ENCODE peak calls at places on chromosomes 16 and 17, in eight cellular contexts. U is esophagus squamous epithelium, E is tibial nerve, A is transverse colon, W is ovary, F is right lobe of liver, Z is A549, R is gastrocnemius medialis. S is an unnamed sample. For H3K4me1, the result is how much of the 10 kb centered on the place peaks cover.

GRCh38 chr17:75994802-75995350 is 5.8 kb upstream of the CDK3 start:
- DNase-seq in U (no peak), E (no peak), A (no peak), W (peak), F (no peak), Z (no peak), R (no peak), S (no peak)

GRCh38 chr17:81285179-81285878 is 9.8 kb downstream of the SLC38A10 start:
- DNase-seq in U (no peak), E (peak), A (peak), W (no peak), F (peak), Z (no peak), R (peak), S (peak)

GRCh38 chr17:62592305-62593099 is 35.0 kb upstream of the MRC2 start:
- DNase-seq in U (no peak), E (no peak), A (no peak), W (no peak), F (no peak), Z (no peak), R (no peak), S (no peak)

GRCh38 chr17:38897671-38898290 is 27.6 kb upstream of the LASP1NB start:
- DNase-seq in U (no peak), E (no peak), A (peak), W (no peak), F (no peak), Z (no peak), R (no peak), S (no peak)

GRCh38 chr17:7929158-7930029 is at the start of gene KCNAB3:
- DNase-seq in U (no peak), E (no peak), A (peak), W (peak), F (no peak), Z (peak), R (no peak), S (peak)

GRCh38 chr17:9236286-9237052 is 215.2 kb downstream of the NTN1 start:
- DNase-seq in U (no peak), E (no peak), A (no peak), W (no peak), F (no peak), Z (no peak), R (no peak), S (no peak)

GRCh38 chr17:49696233-49696761 is 11.5 kb downstream of the SLC35B1 start:
- DNase-seq in U (no peak), E (no peak), A (no peak), W (no peak), F (no peak), Z (no peak), R (no peak), S (no peak)

GRCh38 chr17:4293572-4293971 is 29.8 kb upstream of the ANKFY1 start:
- DNase-seq in U (no peak), E (no peak), A (no peak), W (no peak), F (no peak), Z (no peak), R (no peak), S (no peak)

GRCh38 chr17:20922128-20922670 is 120.6 kb downstream of the USP22 start:
- DNase-seq in U (no peak), E (no peak), A (no peak), W (no peak), F (no peak), Z (no peak), R (no peak), S (peak)

GRCh38 chr17:59565959-59566324 is 532 bp downstream of the DHX40 start:
- DNase-seq in U (peak), E (no peak), A (peak), W (peak), F (peak), Z (peak), R (no peak), S (peak)

GRCh38 chr16:80962879-80963278 is 43.8 kb downstream of the CMC2 start:
- DNase-seq in U (no peak), E (no peak), A (no peak), W (no peak), F (no peak), Z (no peak), R (no peak), S (no peak)

GRCh38 chr17:39094607-39095308 is 56.7 kb downstream of the PLXDC1 start:
- DNase-seq in U (no peak), E (no peak), A (peak), W (no peak), F (no peak), Z (no peak), R (no peak), S (no peak)

GRCh38 chr17:40320771-40321501 is 12.0 kb downstream of the RARA start:
- DNase-seq in U (no peak), E (peak), A (peak), W (peak), F (no peak), Z (no peak), R (peak), S (peak)

GRCh38 chr16:12081048-12081404 is 104.5 kb downstream of the SNX29 start:
- DNase-seq in U (no peak), E (no peak), A (no peak), W (no peak), F (no peak), Z (no peak), R (no peak), S (no peak)

GRCh38 chr17:49031965-49032928 is 35.1 kb downstream of the IGF2BP1 start:
- DNase-seq in U (no peak), E (no peak), A (peak), W (no peak), F (no peak), Z (peak), R (no peak), S (peak)

GRCh38 chr17:46853896-46854444 is 2.6 kb downstream of the WNT9B start:
- DNase-seq in U (no peak), E (no peak), A (no peak), W (no peak), F (no peak), Z (no peak), R (no peak), S (no peak)

DNA sequence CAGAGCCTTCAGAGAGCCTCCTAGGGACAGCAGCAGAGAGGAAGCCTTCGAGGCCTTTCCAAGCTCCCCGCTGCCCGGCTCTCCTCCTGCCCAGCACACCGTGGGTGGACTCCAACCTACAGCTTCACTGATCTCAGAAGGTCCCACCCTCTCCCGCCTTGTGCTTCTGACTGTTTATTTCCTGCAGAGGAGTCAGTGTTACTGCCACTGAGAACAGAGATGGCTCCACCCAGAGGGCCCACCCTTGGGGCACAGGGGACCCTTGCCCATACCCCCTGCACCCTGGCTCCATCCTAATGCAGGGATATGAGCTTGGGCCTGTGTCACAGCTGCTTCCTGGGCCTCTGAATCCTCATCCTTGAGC is 52.8 kb upstream of the TOB1 start:
- DNase-seq in U (no peak), E (no peak), A (peak), W (no peak), F (no peak), Z (no peak), R (no peak), S (no peak)
- H3K4me1 ChIP-seq in U (half or more), E (under half), A (half or more), W (under half), F (half or more), Z (half or more), R (under half), S (under half)

GRCh38 chr17:6775871-6776405 is at the start of gene FBXO39:
- DNase-seq in U (no peak), E (no peak), A (no peak), W (peak), F (no peak), Z (no peak), R (no peak), S (no peak)
- TF ChIP-seq POLR2A in U (no peak), E (no peak), A (no peak), W (no peak), F (peak), Z (no peak), R (no peak), S (no peak)

DNA sequence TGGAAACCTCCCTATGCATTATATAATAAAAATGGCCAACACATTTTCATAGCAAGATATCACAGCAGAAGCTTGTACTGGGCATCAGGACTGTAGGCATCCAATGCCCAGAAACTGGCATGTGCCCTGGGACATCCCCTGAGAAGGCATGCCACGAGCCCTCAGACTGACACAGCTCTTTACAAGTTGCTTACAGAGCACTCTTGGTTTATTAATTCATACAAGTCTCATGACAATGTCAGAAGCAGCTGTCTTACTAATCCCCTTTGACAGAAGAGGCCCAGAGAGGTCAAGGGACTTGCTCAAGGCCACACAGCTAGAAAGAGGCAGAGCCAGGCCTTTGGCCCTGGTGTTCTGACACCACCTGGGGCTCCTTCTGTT is 5.6 kb upstream of the CCL2 start:
- DNase-seq in U (no peak), E (no peak), A (no peak), W (no peak), F (no peak), Z (no peak), R (peak), S (no peak)
- H3K4me1 ChIP-seq in U (half or more), E (half or more), A (half or more), W (under half), F (under half), Z (half or more), R (under half), S (under half)

DNA sequence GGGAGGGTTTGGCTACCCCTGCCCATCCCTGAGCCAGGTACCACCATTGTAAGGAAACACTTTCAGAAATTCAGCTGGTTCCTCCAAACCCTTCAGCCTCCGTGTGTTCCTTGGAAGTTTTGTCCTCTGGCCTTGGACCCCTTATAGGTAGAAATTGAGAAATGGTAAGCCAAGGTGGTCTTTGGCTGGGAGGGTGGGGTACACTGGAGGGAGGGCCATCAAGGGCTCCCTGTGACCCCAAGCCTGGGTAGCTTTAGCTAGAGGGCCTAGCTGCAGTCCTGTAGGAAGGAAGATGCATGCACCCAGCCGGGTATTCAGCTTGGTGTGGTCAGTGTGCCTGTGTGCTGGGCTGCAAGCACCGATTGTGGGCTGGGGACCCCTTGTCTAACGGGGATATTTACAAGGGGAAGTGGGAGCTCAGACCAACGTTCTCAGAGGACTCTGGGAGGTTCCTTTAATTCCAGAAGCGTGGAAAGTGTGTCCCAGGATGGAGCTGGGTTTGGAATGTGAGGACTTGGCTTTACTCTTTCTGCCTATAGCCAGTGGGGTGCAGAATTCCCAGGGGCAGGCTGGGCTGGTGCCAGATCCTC is 6.8 kb downstream of the NAT9 start:
- DNase-seq in U (no peak), E (no peak), A (no peak), W (no peak), F (no peak), Z (no peak), R (no peak), S (no peak)
- TF ChIP-seq POLR2A in U (no peak), E (no peak), A (no peak), W (no peak), F (no peak), Z (no peak), R (no peak), S (no peak)

GRCh38 chr16:73037845-73038570 is 9.9 kb downstream of the ZFHX3 start:
- DNase-seq in U (no peak), E (no peak), A (no peak), W (no peak), F (no peak), Z (no peak), R (no peak), S (no peak)
- H3K4me1 ChIP-seq in U (half or more), E (under half), A (under half), W (under half), F (under half), Z (under half), R (half or more), S (under half)

S was measured in uterus.